ENCODE peak calls at places on chromosomes 3 and 15, in ten cellular contexts. M is KG1; I is dorsolateral prefrontal cortex; X is trophoblast cell; P is AG08396; E is neural progenitor cell; J is ELF-1; S is effector CD4-positive, alpha-beta T cell; W is NCI-H1092 treated with DMSO at 0.1 percent for 48 hours; Y is stimulated activated naive CD8-positive, alpha-beta T cell treated with anti-CD3 and anti-CD28 coated beads, Interleukin-15, Interleukin-2, amounts not matched to agents 100 U/mL and 50 U/mL, for 24 hours. N is an unnamed sample.

GRCh38 chr3:154776549-154777230 is 303.4 kb upstream of the MME start:
- DNase-seq in M (no peak), I (no peak), X (no peak), P (no peak), E (no peak), J (no peak), S (no peak), W (no peak), Y (no peak), N (no peak)

GRCh38 chr3:128076783-128077624 is 24.8 kb downstream of the SEC61A1 start:
- DNase-seq in M (no peak), I (peak), X (no peak), P (no peak), E (peak), J (peak), S (peak), W (peak), Y (peak), N (no peak)

GRCh38 chr3:96000963-96001362 is 813.4 kb upstream of the EPHA6 start:
- DNase-seq in M (no peak), I (no peak), X (no peak), P (no peak), E (peak), J (no peak), S (no peak), W (no peak), Y (no peak), N (no peak)

GRCh38 chr3:158789592-158789991 is 12.3 kb upstream of the MFSD1 start:
- DNase-seq in M (no peak), I (no peak), X (no peak), P (no peak), E (no peak), J (no peak), S (no peak), W (no peak), Y (no peak), N (no peak)

GRCh38 chr15:53671545-53671944 is 87.9 kb downstream of the WDR72 start:
- DNase-seq in M (no peak), I (no peak), X (no peak), P (no peak), E (no peak), J (no peak), S (no peak), W (no peak), Y (no peak), N (no peak)

GRCh38 chr15:65916664-65917406 is 47.5 kb downstream of the RAB11A start:
- DNase-seq in M (no peak), I (peak), X (peak), P (peak), E (peak), J (peak), S (no peak), W (peak), Y (peak), N (no peak)

GRCh38 chr15:63086967-63087366 is 34.7 kb upstream of the LACTB start:
- DNase-seq in M (no peak), I (no peak), X (no peak), P (no peak), E (no peak), J (no peak), S (no peak), W (no peak), Y (no peak), N (no peak)

GRCh38 chr3:139043554-139044365 is 932 bp downstream of the PRR23C start:
- DNase-seq in M (no peak), I (no peak), X (no peak), P (no peak), E (no peak), J (no peak), S (no peak), W (no peak), Y (no peak), N (no peak)

GRCh38 chr3:60337421-60337820 is 913.8 kb downstream of the FHIT start:
- DNase-seq in M (no peak), I (no peak), X (no peak), P (no peak), E (no peak), J (no peak), S (no peak), W (no peak), Y (no peak), N (no peak)

GRCh38 chr3:148203263-148204010 is 494.3 kb upstream of the AGTR1 start:
- DNase-seq in M (no peak), I (no peak), X (no peak), P (no peak), E (peak), J (no peak), S (no peak), W (no peak), Y (no peak), N (no peak)

GRCh38 chr3:102265720-102266119 is 169.1 kb upstream of the ZPLD1 start:
- DNase-seq in M (no peak), I (no peak), X (no peak), P (no peak), E (no peak), J (no peak), S (no peak), W (no peak), Y (no peak), N (no peak)

GRCh38 chr3:184230603-184231528 is 1.5 kb downstream of the VWA5B2 start:
- DNase-seq in M (no peak), I (peak), X (peak), P (no peak), E (peak), J (no peak), S (no peak), W (no peak), Y (no peak), N (no peak)

N was measured in effector memory CD4-positive, alpha-beta T cell.